ENCODE peak calls at places on chromosomes 11 and 22, in five cellular contexts. Z is AG04449, M is psoas muscle, E is heart left ventricle, O is fibroblast of mammary gland. B is an unnamed sample.

GRCh38 chr11:86934263-86934932 is 20.8 kb downstream of the FZD4 start:
- DNase-seq in Z (no peak), M (no peak), E (no peak), O (no peak), B (no peak)

GRCh38 chr11:94046796-94047195 is 25.6 kb downstream of the HEPHL1 start:
- DNase-seq in O (no peak), Z (no peak), E (no peak), M (no peak), B (no peak)

GRCh38 chr22:48895831-48896765 is 931.6 kb downstream of the BRD1 start:
- DNase-seq in E (peak; percentile 8), M (no peak), Z (no peak), O (no peak), B (no peak)

GRCh38 chr11:36069576-36070214 is 125.8 kb downstream of the LDLRAD3 start:
- DNase-seq in O (no peak), E (no peak), M (no peak), Z (no peak), B (no peak)

GRCh38 chr11:46278387-46279173 is 1.1 kb downstream of the CREB3L1 start:
- DNase-seq in Z (no peak), M (no peak), O (peak; percentile 57), E (peak; percentile 57), B (peak; percentile 60)

GRCh38 chr11:67665537-67666302 is 8.7 kb downstream of the ALDH3B2 start:
- DNase-seq in M (no peak), Z (no peak), E (peak; percentile 45), O (no peak), B (no peak)

GRCh38 chr11:60305906-60306619 is 21.0 kb upstream of the MS4A6E start:
- DNase-seq in E (no peak), Z (no peak), M (no peak), O (no peak), B (no peak)

GRCh38 chr11:8906629-8907028 is 4.4 kb upstream of the AKIP1 start:
- DNase-seq in Z (no peak), M (no peak), E (no peak), O (peak; percentile 85), B (peak; percentile 76)

GRCh38 chr22:22770280-22770871 is 117.2 kb upstream of the IGLL5 start:
- DNase-seq in E (no peak), M (no peak), O (peak; percentile 34), Z (no peak), B (no peak)

GRCh38 chr22:24424001-24424900 is 3.1 kb upstream of the ADORA2A start:
- DNase-seq in M (peak; percentile 59), E (no peak), O (no peak), Z (no peak), B (no peak)

GRCh38 chr11:69343401-69344321 is 49.7 kb downstream of the MYEOV start:
- DNase-seq in O (no peak), Z (no peak), E (no peak), M (no peak), B (no peak)

GRCh38 chr11:76705834-76706233 is 35.3 kb upstream of the LRRC32 start:
- DNase-seq in Z (no peak), M (no peak), O (no peak), E (no peak), B (no peak)

GRCh38 chr11:71504526-71504925 is 22.5 kb upstream of the KRTAP5-7 start:
- DNase-seq in Z (no peak), E (no peak), M (no peak), O (no peak), B (no peak)

GRCh38 chr11:134142536-134142935 is 73.7 kb downstream of the JAM3 start:
- DNase-seq in E (no peak), Z (no peak), M (no peak), O (peak; percentile 61), B (peak; percentile 41)

GRCh38 chr22:25661067-25661466 is 80.9 kb upstream of the MYO18B start:
- DNase-seq in O (peak; percentile 46), M (no peak), E (no peak), Z (no peak), B (peak; percentile 20)

GRCh38 chr11:45518096-45518852 is 147.1 kb downstream of the CHST1 start:
- DNase-seq in E (no peak), Z (no peak), O (no peak), M (no peak), B (no peak)

GRCh38 chr22:37222440-37222971 is 10.2 kb upstream of the SSTR3 start:
- DNase-seq in E (no peak), M (no peak), Z (no peak), O (no peak), B (no peak)

DNA sequence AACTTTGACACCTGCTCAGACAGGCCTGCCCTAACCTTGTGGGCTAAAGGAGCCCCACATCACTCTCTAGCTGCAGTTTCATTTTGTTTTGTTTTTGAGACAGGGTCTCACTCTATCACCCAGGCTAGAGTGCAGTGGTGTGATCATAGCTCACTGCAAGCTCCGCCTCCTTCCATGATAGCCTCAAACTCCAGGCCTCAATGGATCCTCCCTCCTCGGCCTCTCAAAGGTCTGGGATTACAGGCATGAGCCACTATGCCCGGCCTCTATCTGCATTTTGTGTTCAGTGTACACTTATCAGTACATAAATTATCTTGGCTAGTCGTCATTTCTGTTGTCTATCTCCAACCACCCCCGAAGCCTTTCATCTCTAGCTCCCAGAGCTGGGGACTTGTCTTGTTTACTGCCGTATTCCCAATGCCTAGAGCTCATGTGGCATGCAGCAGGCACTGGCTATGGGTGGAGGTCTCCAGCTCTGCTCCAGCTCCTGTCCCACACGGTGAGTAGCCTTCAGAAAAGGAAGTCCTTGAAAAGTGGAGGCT is 22.1 kb upstream of the PEX26 start:
- DNase-seq in O (no peak), Z (no peak), E (no peak), M (no peak), B (no peak)
- H3K4me3 ChIP-seq in O (no peak overlapping the region), Z (no peak overlapping the region), E (no peak overlapping the region), M (no peak overlapping the region), B (no peak overlapping the region)

GRCh38 chr22:27638329-27639179 is 163.0 kb downstream of the MN1 start:
- DNase-seq in Z (no peak), M (no peak), E (no peak), O (no peak), B (no peak)

GRCh38 chr22:27637604-27638003 is 164.0 kb downstream of the MN1 start:
- DNase-seq in O (peak; percentile 40), E (no peak), Z (no peak), M (no peak), B (peak; percentile 57)

GRCh38 chr22:27635852-27636251 is 165.7 kb downstream of the MN1 start:
- DNase-seq in O (no peak), E (no peak), Z (no peak), M (no peak), B (no peak)

GRCh38 chr22:27635435-27635834 is 166.1 kb downstream of the MN1 start:
- DNase-seq in M (no peak), Z (no peak), E (no peak), O (no peak), B (no peak)

DNA sequence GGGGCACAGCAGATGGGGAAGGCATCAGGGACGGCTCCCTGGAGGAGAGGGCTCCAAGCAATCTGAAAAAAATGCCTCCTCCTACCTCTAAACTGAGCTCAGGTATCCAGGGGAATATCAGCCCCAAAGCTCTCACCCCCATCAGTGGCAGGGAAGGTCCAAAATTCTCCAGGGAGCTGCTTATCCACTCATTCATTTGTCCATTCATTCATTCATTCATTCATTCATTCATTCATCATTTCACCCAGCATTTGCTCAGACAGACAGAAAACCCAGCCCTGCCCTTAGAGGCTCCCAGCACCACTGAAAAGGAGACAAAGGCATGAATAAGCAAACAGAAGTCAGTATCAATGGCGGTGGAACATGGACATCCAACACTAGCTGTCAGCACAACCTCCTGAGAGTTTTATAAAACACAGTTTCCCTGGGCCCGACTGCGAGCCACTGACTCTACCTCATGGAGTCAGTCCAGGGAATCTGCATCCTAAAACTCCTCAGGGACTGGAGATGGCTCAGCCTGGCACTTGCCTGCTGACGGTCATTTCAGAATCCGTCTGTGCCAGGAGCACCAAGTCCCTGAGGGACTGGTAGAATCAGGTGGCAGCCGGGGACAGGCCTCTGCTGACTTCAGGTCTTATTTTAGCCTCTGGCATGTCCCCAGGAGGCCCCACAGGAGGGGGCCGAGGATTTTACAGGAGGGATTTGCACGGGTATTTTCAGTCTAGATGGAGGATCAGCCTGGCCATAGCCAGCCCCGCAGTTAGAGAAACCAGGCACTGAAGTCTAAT is 164.6 kb downstream of the MN1 start:
- DNase-seq in M (peak; percentile 92), O (no peak), Z (no peak), E (peak; percentile 83), B (no peak)
- H3K4me3 ChIP-seq in M (no peak overlapping the region), O (no peak overlapping the region), Z (no peak overlapping the region), E (no peak overlapping the region), B (no peak overlapping the region)

GRCh38 chr11:85854557-85855340 is 434 bp upstream of the CCDC83 start:
- DNase-seq in O (peak; percentile 89), M (peak; percentile 94), E (peak; percentile 94), Z (no peak), B (peak; percentile 92)
- H3K4me3 ChIP-seq in O (peak overlapping the region; percentile 58), M (peak overlapping the region; percentile 72), E (peak overlapping the region; percentile 65), Z (peak overlapping the region; percentile 70), B (peak overlapping the region; percentile 74)

GRCh38 chr11:10087186-10087585 is 206.8 kb downstream of the SBF2 start:
- DNase-seq in E (no peak), Z (no peak), O (no peak), M (no peak), B (no peak)
- H3K4me3 ChIP-seq in E (no peak overlapping the region), Z (no peak overlapping the region), O (no peak overlapping the region), M (no peak overlapping the region), B (no peak overlapping the region)

GRCh38 chr22:19448739-19449421 is 1.4 kb upstream of the C22orf39 start:
- DNase-seq in M (no peak), O (no peak), Z (no peak), E (no peak), B (no peak)
- H3K4me3 ChIP-seq in M (peak overlapping the region; percentile 94), O (no peak overlapping the region), Z (no peak overlapping the region), E (no peak overlapping the region), B (no peak overlapping the region)

GRCh38 chr11:117409511-117409910 is 81.9 kb downstream of the CEP164 start:
- DNase-seq in M (no peak), Z (no peak), O (no peak), E (no peak), B (no peak)
- H3K4me3 ChIP-seq in M (no peak overlapping the region), Z (no peak overlapping the region), O (no peak overlapping the region), E (no peak overlapping the region), B (no peak overlapping the region)

DNA sequence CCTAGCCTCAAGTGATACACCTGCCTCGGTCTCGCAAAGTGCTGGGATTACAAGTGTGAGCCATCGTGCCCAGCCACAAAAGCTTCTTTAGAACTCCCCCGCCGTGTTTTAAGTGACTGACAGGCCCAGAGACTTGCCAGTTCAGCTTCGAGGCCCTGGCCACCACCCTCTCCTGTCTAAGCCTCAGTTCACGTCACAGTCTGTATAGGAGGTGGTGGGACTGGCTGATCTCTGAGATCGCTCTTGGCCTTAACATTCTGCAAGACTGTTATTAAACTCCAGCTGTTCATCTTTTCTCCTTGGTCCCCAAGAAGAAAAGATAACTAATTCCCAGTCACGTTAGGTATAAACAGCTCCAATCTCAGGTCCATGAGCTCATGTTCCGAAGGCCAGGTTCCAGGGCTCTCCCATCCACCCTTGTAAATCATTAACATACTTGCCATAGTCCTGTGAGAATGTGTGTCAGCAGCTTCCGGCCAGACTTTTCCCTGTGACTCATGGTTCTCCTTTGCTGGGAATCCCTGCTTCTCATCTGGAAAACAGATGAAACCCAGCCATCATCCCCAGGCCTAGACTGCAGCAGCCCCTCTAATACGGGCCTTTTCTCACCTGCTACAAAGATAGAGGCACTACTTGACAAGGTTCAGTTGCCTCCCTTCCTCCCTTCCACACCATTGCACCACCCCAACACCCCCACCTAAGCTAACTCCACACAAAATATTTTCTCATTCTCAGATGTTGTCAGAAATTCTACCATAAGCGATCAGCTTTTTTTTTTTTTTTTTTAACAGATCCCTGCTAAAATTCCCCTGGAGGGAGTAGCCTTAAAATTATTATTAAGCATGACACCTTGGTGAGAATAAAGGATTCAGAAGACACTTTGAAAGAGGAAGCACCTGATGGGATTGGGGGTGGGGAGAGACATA is 5.6 kb upstream of the KIAA0930 start:
- DNase-seq in E (no peak), O (peak; percentile 96), Z (peak; percentile 97), M (peak; percentile 48), B (peak; percentile 97)
- H3K4me3 ChIP-seq in E (no peak overlapping the region), O (no peak overlapping the region), Z (no peak overlapping the region), M (no peak overlapping the region), B (no peak overlapping the region)

B was measured in AG10803.